ENCODE peak calls at places on chromosomes 2 and 18, in four cellular contexts. One of them, this sample, is unnamed.
A peak's percentile ranks its signal among the peaks of the same experiment; 100 is the strongest.

GRCh38 chr2:217958889-217959235 is 43.9 kb downstream of the TNS1 start:
- DNase-seq in A549: no peak
- DNase-seq in K562: no peak
- DNase-seq in HepG2: no peak
- DNase-seq in this sample: no peak

GRCh38 chr2:200609027-200609614 is 23.3 kb downstream of the AOX1 start:
- DNase-seq in K562: no peak
- DNase-seq in HepG2: no peak
- DNase-seq in A549: peak; percentile 71
- DNase-seq in this sample: no peak

GRCh38 chr2:171390941-171391516 is 42.8 kb downstream of the METTL8 start:
- DNase-seq in K562: no peak
- DNase-seq in HepG2: no peak
- DNase-seq in A549: peak; percentile 31
- DNase-seq in this sample: peak; percentile 73

GRCh38 chr2:149924028-149924427 is 336.5 kb upstream of the MMADHC start:
- DNase-seq in K562: no peak
- DNase-seq in HepG2: no peak
- DNase-seq in A549: peak; percentile 21
- DNase-seq in this sample: no peak

GRCh38 chr2:23601301-23601965 is 216.5 kb downstream of the KLHL29 start:
- DNase-seq in K562: no peak
- DNase-seq in HepG2: no peak
- DNase-seq in A549: no peak
- DNase-seq in this sample: peak; percentile 85

GRCh38 chr2:68719912-68720311 is 14.7 kb upstream of the ARHGAP25 start:
- DNase-seq in HepG2: no peak
- DNase-seq in A549: no peak
- DNase-seq in K562: no peak
- DNase-seq in this sample: no peak

GRCh38 chr18:54807303-54807702 is 21.0 kb upstream of the RAB27B start:
- DNase-seq in HepG2: no peak
- DNase-seq in K562: no peak
- DNase-seq in A549: no peak
- DNase-seq in this sample: no peak

GRCh38 chr2:946073-947005 is 4.3 kb upstream of the SNTG2 start:
- DNase-seq in A549: no peak
- DNase-seq in K562: no peak
- DNase-seq in HepG2: no peak
- DNase-seq in this sample: no peak

GRCh38 chr18:72104851-72105250 is 439.3 kb downstream of the CBLN2 start:
- DNase-seq in HepG2: no peak
- DNase-seq in A549: no peak
- DNase-seq in K562: no peak
- DNase-seq in this sample: no peak

GRCh38 chr2:134401081-134401497 is 147.2 kb downstream of the MGAT5 start:
- DNase-seq in HepG2: no peak
- DNase-seq in A549: no peak
- DNase-seq in K562: peak; percentile 46
- DNase-seq in this sample: peak; percentile 11

GRCh38 chr2:61775956-61776570 is 77.8 kb downstream of the FAM161A start:
- DNase-seq in A549: no peak
- DNase-seq in K562: no peak
- DNase-seq in HepG2: no peak
- DNase-seq in this sample: peak; percentile 25

GRCh38 chr2:62348700-62349099 is 152.8 kb downstream of the B3GNT2 start:
- DNase-seq in HepG2: no peak
- DNase-seq in K562: no peak
- DNase-seq in A549: no peak
- DNase-seq in this sample: no peak

GRCh38 chr2:177229448-177230242 is 17.1 kb downstream of the HNRNPA3 start:
- DNase-seq in K562: no peak
- DNase-seq in HepG2: no peak
- DNase-seq in A549: no peak
- DNase-seq in this sample: peak; percentile 20

DNA sequence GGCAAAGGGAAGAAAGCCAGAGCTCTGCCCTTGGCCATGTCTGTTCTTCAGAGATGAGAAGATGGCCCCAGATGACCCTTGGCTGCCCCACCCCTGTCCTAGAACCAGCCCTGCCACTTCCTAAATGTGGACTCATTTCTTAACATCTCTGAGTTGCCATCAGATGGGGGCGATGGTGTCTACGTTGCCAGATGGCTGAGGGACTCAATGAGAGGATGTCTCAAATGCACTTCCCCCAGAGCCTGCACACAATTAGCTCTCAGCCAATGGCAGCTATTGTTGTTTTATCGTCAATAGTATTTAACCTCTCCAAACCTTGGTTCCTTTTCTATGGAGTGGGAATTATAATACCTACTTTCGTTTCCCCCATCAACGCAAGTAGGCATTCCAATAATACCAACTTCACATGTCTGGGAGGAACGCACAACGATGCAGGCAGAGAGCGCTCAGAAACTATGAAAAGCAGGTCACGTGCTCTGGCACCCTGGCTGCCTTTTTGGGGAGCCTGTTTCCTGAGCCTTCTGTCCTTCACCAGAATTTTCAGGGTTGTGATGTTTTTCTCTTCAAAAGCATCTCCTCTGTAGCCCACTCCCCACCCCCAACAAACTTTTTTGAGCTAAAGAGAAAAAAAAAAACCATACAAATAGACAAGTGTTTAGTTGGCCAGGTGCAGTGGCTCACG is 100.3 kb downstream of the MCFD2 start:
- DNase-seq in HepG2: no peak
- DNase-seq in K562: peak; percentile 27
- DNase-seq in A549: no peak
- DNase-seq in this sample: peak; percentile 58
- TF ChIP-seq CTCF in HepG2: peak; percentile 12
- TF ChIP-seq CTCF in K562: no peak
- TF ChIP-seq CTCF in A549: no peak
- TF ChIP-seq CTCF in this sample: peak; percentile 16

GRCh38 chr2:47237375-47238357 is 82.6 kb upstream of the STPG4 start:
- DNase-seq in A549: no peak
- DNase-seq in HepG2: no peak
- DNase-seq in K562: peak; percentile 94
- DNase-seq in this sample: peak; percentile 21
- TF ChIP-seq MAX in A549: no peak
- TF ChIP-seq MAX in HepG2: no peak
- TF ChIP-seq MAX in K562: peak; percentile 59
- TF ChIP-seq MAX in this sample: no peak

GRCh38 chr2:143261986-143262784 is 133.0 kb downstream of the ARHGAP15 start:
- DNase-seq in HepG2: no peak
- DNase-seq in K562: no peak
- DNase-seq in A549: no peak
- DNase-seq in this sample: peak; percentile 77
- TF ChIP-seq MYC in HepG2: no peak
- TF ChIP-seq MYC in K562: no peak
- TF ChIP-seq MYC in A549: no peak
- TF ChIP-seq MYC in this sample: no peak

GRCh38 chr2:38508311-38509039 is 94.3 kb downstream of the HNRNPLL start:
- DNase-seq in A549: peak; percentile 83
- DNase-seq in K562: peak; percentile 95
- DNase-seq in HepG2: peak; percentile 95
- DNase-seq in this sample: peak; percentile 95
- TF ChIP-seq CTCF in A549: peak; percentile 57
- TF ChIP-seq CTCF in K562: peak; percentile 78
- TF ChIP-seq CTCF in HepG2: peak; percentile 97
- TF ChIP-seq CTCF in this sample: peak; percentile 83

GRCh38 chr2:16287281-16287680 is 346.9 kb downstream of the MYCN start:
- DNase-seq in HepG2: no peak
- DNase-seq in K562: no peak
- DNase-seq in A549: no peak
- DNase-seq in this sample: no peak

GRCh38 chr2:16285813-16286510 is 345.6 kb downstream of the MYCN start:
- DNase-seq in HepG2: no peak
- DNase-seq in K562: no peak
- DNase-seq in A549: no peak
- DNase-seq in this sample: no peak

GRCh38 chr2:16290311-16291020 is 350.1 kb downstream of the MYCN start:
- DNase-seq in HepG2: no peak
- DNase-seq in A549: no peak
- DNase-seq in K562: no peak
- DNase-seq in this sample: no peak

GRCh38 chr2:16287831-16288230 is 347.5 kb downstream of the MYCN start:
- DNase-seq in K562: no peak
- DNase-seq in A549: no peak
- DNase-seq in HepG2: no peak
- DNase-seq in this sample: no peak

GRCh38 chr2:16288371-16289112 is 348.2 kb downstream of the MYCN start:
- DNase-seq in A549: no peak
- DNase-seq in HepG2: no peak
- DNase-seq in K562: no peak
- DNase-seq in this sample: no peak
- TF ChIP-seq MAX in A549: no peak
- TF ChIP-seq MAX in HepG2: no peak
- TF ChIP-seq MAX in K562: no peak
- TF ChIP-seq MAX in this sample: no peak

GRCh38 chr2:66569974-66570373 is 135.0 kb downstream of the MEIS1 start:
- DNase-seq in HepG2: no peak
- DNase-seq in K562: no peak
- DNase-seq in A549: no peak
- DNase-seq in this sample: no peak

GRCh38 chr2:66571873-66572272 is 136.9 kb downstream of the MEIS1 start:
- DNase-seq in A549: no peak
- DNase-seq in HepG2: no peak
- DNase-seq in K562: no peak
- DNase-seq in this sample: no peak

GRCh38 chr2:66568650-66569300 is 133.8 kb downstream of the MEIS1 start:
- DNase-seq in A549: no peak
- DNase-seq in K562: no peak
- DNase-seq in HepG2: no peak
- DNase-seq in this sample: no peak

GRCh38 chr2:66569321-66569851 is 134.5 kb downstream of the MEIS1 start:
- DNase-seq in A549: no peak
- DNase-seq in K562: peak; percentile 69
- DNase-seq in HepG2: no peak
- DNase-seq in this sample: peak; percentile 86

DNA sequence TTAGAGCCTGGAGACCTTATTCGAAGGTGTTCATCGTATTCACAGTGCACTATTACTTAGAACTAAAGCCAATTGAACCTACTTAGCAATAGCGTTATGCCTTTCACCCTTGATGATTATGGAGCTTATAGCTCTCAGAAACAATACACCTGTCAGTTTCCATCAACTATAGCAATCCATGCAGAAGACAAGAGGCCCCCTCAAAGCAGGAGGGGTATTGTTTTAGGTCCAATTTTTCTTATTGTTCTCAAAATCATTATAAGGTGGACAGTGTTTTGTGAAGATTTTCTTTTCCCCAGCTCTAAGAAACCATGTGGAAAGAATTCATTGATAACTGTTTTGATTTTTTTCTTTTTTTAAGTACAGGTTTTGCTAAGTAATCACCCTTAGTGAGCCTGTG is 135.5 kb downstream of the MEIS1 start:
- DNase-seq in A549: no peak
- DNase-seq in K562: no peak
- DNase-seq in HepG2: no peak
- DNase-seq in this sample: no peak
- TF ChIP-seq MYC in A549: no peak
- TF ChIP-seq MYC in K562: no peak
- TF ChIP-seq MYC in HepG2: no peak
- TF ChIP-seq MYC in this sample: no peak

DNA sequence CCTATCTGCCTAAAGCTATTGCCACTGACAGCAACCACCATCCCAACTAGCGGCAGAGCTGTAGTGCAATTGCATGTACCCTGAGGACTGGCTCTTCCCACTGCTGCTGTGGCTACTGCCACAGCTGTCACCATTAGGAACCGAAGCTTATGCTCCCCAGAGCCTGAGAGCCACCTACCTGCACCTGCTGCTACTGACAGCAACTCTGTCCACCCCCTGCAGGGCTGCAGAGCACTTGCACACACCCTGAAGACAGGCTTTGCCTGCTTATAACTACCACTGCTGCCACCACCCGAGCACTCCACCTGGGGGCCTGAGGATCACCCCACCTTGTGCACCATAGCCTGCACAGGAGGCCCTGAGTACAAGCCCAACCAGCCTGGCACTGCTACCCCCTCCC is 217.6 kb upstream of the FOSL2 start:
- DNase-seq in K562: no peak
- DNase-seq in HepG2: peak; percentile 48
- DNase-seq in A549: no peak
- DNase-seq in this sample: no peak
- TF ChIP-seq CTCF in K562: peak; percentile 47
- TF ChIP-seq CTCF in HepG2: peak; percentile 48
- TF ChIP-seq CTCF in A549: no peak
- TF ChIP-seq CTCF in this sample: no peak

This sample was measured in NB4.